ENCODE peak calls at places on chromosome X, in six cellular contexts. One of them, this sample, is unnamed.

GRCh38 chrX:132775230-132775823 is 183.1 kb downstream of the HS6ST2 start:
- DNase-seq in right atrium auricular region: no peak
- DNase-seq in AG04450: no peak
- DNase-seq in transverse colon: no peak
- DNase-seq in kidney: no peak
- DNase-seq in psoas muscle: no peak
- DNase-seq in this sample: no peak

GRCh38 chrX:74924449-74925209 is 623 bp downstream of the NEXMIF start:
- DNase-seq in kidney: peak
- DNase-seq in AG04450: no peak
- DNase-seq in transverse colon: peak
- DNase-seq in psoas muscle: peak
- DNase-seq in right atrium auricular region: no peak
- DNase-seq in this sample: no peak

GRCh38 chrX:152853986-152854385 is 23.1 kb downstream of the NSDHL start:
- DNase-seq in transverse colon: no peak
- DNase-seq in AG04450: no peak
- DNase-seq in psoas muscle: no peak
- DNase-seq in kidney: no peak
- DNase-seq in right atrium auricular region: no peak
- DNase-seq in this sample: no peak

GRCh38 chrX:68939868-68940267 is 111.0 kb downstream of the EFNB1 start:
- DNase-seq in AG04450: no peak
- DNase-seq in right atrium auricular region: peak
- DNase-seq in kidney: no peak
- DNase-seq in psoas muscle: no peak
- DNase-seq in transverse colon: peak
- DNase-seq in this sample: no peak

GRCh38 chrX:45622538-45622937 is 421.9 kb upstream of the DIPK2B start:
- DNase-seq in AG04450: no peak
- DNase-seq in transverse colon: no peak
- DNase-seq in psoas muscle: no peak
- DNase-seq in right atrium auricular region: no peak
- DNase-seq in kidney: no peak
- DNase-seq in this sample: peak

GRCh38 chrX:120840826-120841225 is 34.8 kb downstream of the CT47B1 start:
- DNase-seq in kidney: no peak
- DNase-seq in psoas muscle: no peak
- DNase-seq in right atrium auricular region: no peak
- DNase-seq in AG04450: no peak
- DNase-seq in transverse colon: no peak
- DNase-seq in this sample: peak

GRCh38 chrX:791479-792034 is 161.0 kb downstream of the SHOX start:
- DNase-seq in kidney: no peak
- DNase-seq in AG04450: no peak
- DNase-seq in right atrium auricular region: no peak
- DNase-seq in psoas muscle: no peak
- DNase-seq in transverse colon: no peak
- DNase-seq in this sample: no peak

GRCh38 chrX:118847676-118848075 is 24.1 kb downstream of the ZCCHC12 start:
- DNase-seq in right atrium auricular region: no peak
- DNase-seq in psoas muscle: no peak
- DNase-seq in kidney: no peak
- DNase-seq in AG04450: no peak
- DNase-seq in transverse colon: no peak
- DNase-seq in this sample: no peak

GRCh38 chrX:111465664-111466063 is 45.8 kb upstream of the SERTM2 start:
- DNase-seq in AG04450: no peak
- DNase-seq in kidney: no peak
- DNase-seq in psoas muscle: no peak
- DNase-seq in transverse colon: no peak
- DNase-seq in right atrium auricular region: no peak
- DNase-seq in this sample: no peak

GRCh38 chrX:327660-328126 is 9.1 kb upstream of the GTPBP6 start:
- DNase-seq in AG04450: no peak
- DNase-seq in kidney: peak
- DNase-seq in right atrium auricular region: no peak
- DNase-seq in psoas muscle: peak
- DNase-seq in transverse colon: no peak
- DNase-seq in this sample: no peak

GRCh38 chrX:78886550-78886949 is 58.6 kb upstream of the P2RY10 start:
- DNase-seq in psoas muscle: no peak
- DNase-seq in transverse colon: no peak
- DNase-seq in AG04450: no peak
- DNase-seq in right atrium auricular region: no peak
- DNase-seq in kidney: no peak
- DNase-seq in this sample: no peak

GRCh38 chrX:356385-357034 is 30.2 kb downstream of the PPP2R3B start:
- DNase-seq in right atrium auricular region: no peak
- DNase-seq in transverse colon: no peak
- DNase-seq in AG04450: peak
- DNase-seq in kidney: peak
- DNase-seq in psoas muscle: peak
- DNase-seq in this sample: peak

GRCh38 chrX:88101968-88102367 is 584.4 kb downstream of the KLHL4 start:
- DNase-seq in AG04450: no peak
- DNase-seq in right atrium auricular region: no peak
- DNase-seq in transverse colon: no peak
- DNase-seq in psoas muscle: no peak
- DNase-seq in kidney: no peak
- DNase-seq in this sample: no peak

GRCh38 chrX:130916636-130917422 is 13.8 kb upstream of the ENOX2 start:
- DNase-seq in psoas muscle: peak
- DNase-seq in transverse colon: peak
- DNase-seq in AG04450: peak
- DNase-seq in right atrium auricular region: no peak
- DNase-seq in kidney: no peak
- DNase-seq in this sample: no peak

GRCh38 chrX:47817421-47817820 is 19.3 kb upstream of the ZNF81 start:
- DNase-seq in kidney: no peak
- DNase-seq in psoas muscle: no peak
- DNase-seq in right atrium auricular region: no peak
- DNase-seq in transverse colon: no peak
- DNase-seq in AG04450: no peak
- DNase-seq in this sample: no peak

GRCh38 chrX:20445109-20445508 is 178.4 kb upstream of the RPS6KA3 start:
- DNase-seq in psoas muscle: no peak
- DNase-seq in AG04450: no peak
- DNase-seq in kidney: no peak
- DNase-seq in transverse colon: no peak
- DNase-seq in right atrium auricular region: no peak
- DNase-seq in this sample: no peak

DNA sequence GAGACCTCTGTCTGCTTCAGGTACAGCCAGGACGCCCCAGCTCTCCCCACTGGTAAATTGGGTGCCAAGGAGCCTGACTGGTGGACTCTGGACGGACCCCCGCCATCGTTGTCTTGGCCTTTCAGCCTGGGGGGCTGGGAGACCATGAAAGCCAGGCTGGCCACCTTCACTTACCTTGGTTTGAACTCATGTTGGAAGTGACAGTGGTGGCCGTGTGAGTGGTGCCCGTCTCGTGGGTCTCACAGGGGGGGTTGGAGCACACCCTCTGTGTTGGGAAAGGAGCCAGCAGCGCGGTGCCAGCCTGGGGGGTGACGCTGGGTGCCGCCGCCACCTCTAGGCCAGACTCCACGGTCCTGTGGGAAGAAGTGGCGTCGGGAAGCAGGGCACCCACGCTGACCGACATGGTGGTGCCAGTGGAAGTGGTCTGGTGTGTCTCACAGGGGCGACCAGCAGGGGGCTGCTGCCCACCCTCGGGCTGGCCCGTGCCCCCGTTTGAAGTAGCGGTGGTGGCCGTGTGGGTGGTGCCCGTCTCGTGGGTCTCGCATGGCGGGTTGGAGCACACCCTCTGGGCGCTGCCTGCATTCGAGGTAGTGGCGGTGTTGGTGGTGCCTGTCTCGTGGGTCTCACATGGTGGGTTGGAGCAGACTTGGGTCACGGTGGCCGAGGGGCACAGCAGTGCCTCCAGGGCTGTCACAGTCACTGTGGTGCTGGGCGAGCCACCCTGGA is 9.6 kb upstream of the RENBP start:
- DNase-seq in psoas muscle: peak
- DNase-seq in right atrium auricular region: no peak
- DNase-seq in transverse colon: no peak
- DNase-seq in kidney: peak
- DNase-seq in AG04450: no peak
- DNase-seq in this sample: no peak
- TF ChIP-seq CTCF in psoas muscle: no peak
- TF ChIP-seq CTCF in right atrium auricular region: no peak
- TF ChIP-seq CTCF in transverse colon: no peak
- TF ChIP-seq CTCF in kidney: no peak
- TF ChIP-seq CTCF in AG04450: no peak
- TF ChIP-seq CTCF in this sample: no peak

GRCh38 chrX:17376381-17377046 is 1.5 kb downstream of the NHS start:
- DNase-seq in psoas muscle: no peak
- DNase-seq in transverse colon: peak
- DNase-seq in kidney: peak
- DNase-seq in right atrium auricular region: no peak
- DNase-seq in AG04450: no peak
- DNase-seq in this sample: no peak

GRCh38 chrX:17374619-17375360 is at the start of gene NHS:
- DNase-seq in psoas muscle: peak
- DNase-seq in right atrium auricular region: peak
- DNase-seq in kidney: peak
- DNase-seq in transverse colon: peak
- DNase-seq in AG04450: peak
- DNase-seq in this sample: no peak

GRCh38 chrX:17377047-17377692 is 2.2 kb downstream of the NHS start:
- DNase-seq in right atrium auricular region: no peak
- DNase-seq in kidney: peak
- DNase-seq in transverse colon: peak
- DNase-seq in psoas muscle: peak
- DNase-seq in AG04450: no peak
- DNase-seq in this sample: no peak

GRCh38 chrX:17375361-17375630 is 296 bp downstream of the NHS start:
- DNase-seq in transverse colon: no peak
- DNase-seq in AG04450: no peak
- DNase-seq in right atrium auricular region: no peak
- DNase-seq in kidney: no peak
- DNase-seq in psoas muscle: no peak
- DNase-seq in this sample: no peak

DNA sequence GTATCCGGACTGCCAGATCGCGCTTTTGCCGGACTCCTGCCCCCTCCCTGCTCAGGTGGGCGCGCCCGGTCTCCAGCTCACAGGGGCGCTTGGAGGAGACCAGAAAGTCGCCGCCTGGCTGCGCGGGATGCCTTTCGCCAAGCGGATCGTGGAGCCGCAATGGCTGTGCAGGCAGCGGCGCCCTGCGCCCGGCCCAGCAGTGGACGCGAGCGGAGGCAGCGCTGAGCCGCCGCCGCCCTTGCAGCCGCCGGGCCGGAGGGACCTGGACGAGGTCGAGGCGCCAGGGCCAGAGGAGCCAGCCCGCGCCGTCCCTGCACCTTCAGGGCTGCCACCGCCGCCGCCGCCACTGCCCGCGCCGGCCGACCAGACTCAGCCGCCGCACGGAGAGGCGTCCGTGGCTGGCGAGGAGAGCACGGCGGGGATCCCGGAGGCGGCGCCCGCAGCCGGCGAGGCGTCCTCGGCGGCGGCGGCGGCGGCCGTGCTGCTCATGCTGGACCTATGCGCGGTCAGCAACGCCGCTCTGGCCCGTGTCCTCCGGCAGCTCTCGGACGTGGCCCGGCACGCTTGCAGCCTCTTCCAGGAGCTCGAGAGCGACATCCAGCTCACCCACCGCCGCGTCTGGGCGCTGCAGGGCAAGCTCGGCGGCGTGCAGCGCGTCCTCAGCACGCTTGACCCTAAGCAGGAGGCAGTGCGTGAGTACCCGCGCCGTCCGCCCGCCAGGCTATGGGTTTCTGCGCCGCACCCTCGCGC is 806 bp downstream of the NHS start:
- DNase-seq in AG04450: no peak
- DNase-seq in kidney: peak
- DNase-seq in right atrium auricular region: no peak
- DNase-seq in transverse colon: peak
- DNase-seq in psoas muscle: peak
- DNase-seq in this sample: no peak
- H3K4me3 ChIP-seq in AG04450: peak
- H3K4me3 ChIP-seq in kidney: peak
- H3K4me3 ChIP-seq in right atrium auricular region: peak
- H3K4me3 ChIP-seq in transverse colon: peak
- H3K4me3 ChIP-seq in psoas muscle: peak
- H3K4me3 ChIP-seq in this sample: peak

GRCh38 chrX:72131317-72132294 is at the start of gene RTL5:
- DNase-seq in right atrium auricular region: peak
- DNase-seq in AG04450: peak
- DNase-seq in psoas muscle: peak
- DNase-seq in kidney: peak
- DNase-seq in transverse colon: peak
- DNase-seq in this sample: peak
- TF ChIP-seq CTCF in right atrium auricular region: no peak
- TF ChIP-seq CTCF in AG04450: no peak
- TF ChIP-seq CTCF in psoas muscle: no peak
- TF ChIP-seq CTCF in kidney: no peak
- TF ChIP-seq CTCF in transverse colon: no peak
- TF ChIP-seq CTCF in this sample: peak

GRCh38 chrX:129779086-129779672 is 570 bp upstream of the SASH3 start:
- DNase-seq in kidney: peak
- DNase-seq in transverse colon: no peak
- DNase-seq in psoas muscle: peak
- DNase-seq in right atrium auricular region: no peak
- DNase-seq in AG04450: no peak
- DNase-seq in this sample: no peak

GRCh38 chrX:129781134-129782014 is 1.6 kb downstream of the SASH3 start:
- DNase-seq in transverse colon: peak
- DNase-seq in right atrium auricular region: no peak
- DNase-seq in kidney: peak
- DNase-seq in AG04450: no peak
- DNase-seq in psoas muscle: peak
- DNase-seq in this sample: no peak

GRCh38 chrX:129782015-129782495 is 2.3 kb downstream of the SASH3 start:
- DNase-seq in transverse colon: no peak
- DNase-seq in kidney: no peak
- DNase-seq in right atrium auricular region: no peak
- DNase-seq in psoas muscle: no peak
- DNase-seq in AG04450: no peak
- DNase-seq in this sample: no peak

GRCh38 chrX:129779747-129780146 is at the start of gene SASH3:
- DNase-seq in psoas muscle: peak
- DNase-seq in AG04450: no peak
- DNase-seq in right atrium auricular region: no peak
- DNase-seq in transverse colon: peak
- DNase-seq in kidney: peak
- DNase-seq in this sample: no peak

DNA sequence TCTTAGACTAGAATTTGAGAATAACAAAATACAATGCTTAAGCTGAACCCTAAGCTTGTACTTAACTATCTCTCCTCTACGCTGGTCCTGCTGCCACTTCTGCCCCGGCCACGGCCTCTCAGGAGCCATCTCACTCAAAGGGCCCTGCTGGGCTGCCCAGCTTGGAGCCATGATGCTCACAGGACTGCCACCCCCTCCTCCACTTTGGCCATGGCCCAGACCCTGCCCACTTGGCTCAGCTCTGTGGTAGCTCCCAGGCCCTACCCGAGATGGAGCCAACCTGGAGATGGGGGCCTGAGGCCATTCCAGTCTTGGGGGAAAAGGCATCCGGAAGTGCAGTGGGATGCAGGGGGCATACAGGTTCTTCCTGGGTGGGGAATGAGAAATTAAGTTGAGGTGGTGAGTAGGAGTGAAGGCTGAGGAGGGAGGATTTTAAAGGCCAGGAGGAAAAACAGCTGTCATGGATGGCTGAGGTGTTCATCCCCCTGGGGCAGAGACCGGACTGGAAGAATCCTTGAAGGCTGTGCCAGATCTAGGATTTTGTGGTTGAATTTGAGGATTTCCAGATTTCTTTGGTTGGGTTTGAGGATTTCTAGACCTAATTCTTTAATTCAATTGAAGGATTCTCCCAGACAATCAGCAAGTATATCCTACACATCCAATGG is 824 bp downstream of the SASH3 start:
- DNase-seq in psoas muscle: peak
- DNase-seq in right atrium auricular region: no peak
- DNase-seq in kidney: peak
- DNase-seq in AG04450: no peak
- DNase-seq in transverse colon: no peak
- DNase-seq in this sample: no peak
- H3K4me3 ChIP-seq in psoas muscle: peak
- H3K4me3 ChIP-seq in right atrium auricular region: peak
- H3K4me3 ChIP-seq in kidney: no peak
- H3K4me3 ChIP-seq in AG04450: no peak
- H3K4me3 ChIP-seq in transverse colon: no peak
- H3K4me3 ChIP-seq in this sample: no peak